ENCODE peak calls at places on chromosomes 6 and 20, in four cellular contexts. P is dorsolateral prefrontal cortex, R is ascending aorta, Q is lung. E is an unnamed sample. For H3K27me3, the result is how much of the 10 kb centered on the place peaks cover.

GRCh38 chr20:30816182-30816645 is 441.2 kb upstream of the DEFB115 start:
- DNase-seq in P (no peak), Q (no peak), R (no peak), E (no peak)

GRCh38 chr20:23625236-23625964 is 12.4 kb downstream of the CST3 start:
- DNase-seq in R (no peak), P (no peak), Q (no peak), E (no peak)

GRCh38 chr6:14123331-14124105 is 5.9 kb downstream of the CD83 start:
- DNase-seq in R (no peak), Q (no peak), P (no peak), E (no peak)

GRCh38 chr6:109874621-109875020 is 103.5 kb upstream of the GPR6 start:
- DNase-seq in R (no peak), Q (no peak), P (no peak), E (no peak)

GRCh38 chr6:136031982-136032381 is 180.5 kb downstream of the PDE7B start:
- DNase-seq in Q (no peak), P (no peak), R (no peak), E (peak)

GRCh38 chr6:100657678-100658330 is 193.1 kb upstream of the SIM1 start:
- DNase-seq in R (no peak), P (no peak), Q (no peak), E (no peak)

GRCh38 chr6:31945507-31946369 is at the start of gene CFB:
- DNase-seq in P (no peak), R (peak), Q (peak), E (peak)

GRCh38 chr20:1912646-1913045 is 17.4 kb downstream of the SIRPA start:
- DNase-seq in P (no peak), Q (no peak), R (no peak), E (no peak)

GRCh38 chr6:48101277-48101676 is 9.7 kb downstream of the PTCHD4 start:
- DNase-seq in P (no peak), R (no peak), Q (no peak), E (no peak)

GRCh38 chr6:168031411-168032382 is 34.2 kb downstream of the KIF25 start:
- DNase-seq in P (no peak), Q (no peak), R (no peak), E (no peak)

GRCh38 chr6:35267446-35267845 is 7.9 kb downstream of the ZNF76 start:
- DNase-seq in R (no peak), Q (no peak), P (no peak), E (no peak)

GRCh38 chr20:6277661-6278060 is 154.8 kb upstream of the FERMT1 start:
- DNase-seq in R (no peak), Q (no peak), P (no peak), E (no peak)

GRCh38 chr6:167350322-167350721 is 25.4 kb downstream of the TTLL2 start:
- DNase-seq in Q (no peak), R (no peak), P (no peak), E (no peak)

GRCh38 chr6:127918506-127919427 is 17.9 kb upstream of the THEMIS start:
- DNase-seq in P (no peak), R (no peak), Q (no peak), E (no peak)

GRCh38 chr6:93392797-93393196 is 26.6 kb downstream of the EPHA7 start:
- DNase-seq in P (no peak), Q (no peak), R (no peak), E (no peak)

GRCh38 chr6:93389192-93389591 is 30.2 kb downstream of the EPHA7 start:
- DNase-seq in P (no peak), Q (no peak), R (no peak), E (no peak)

GRCh38 chr6:93393554-93394074 is 25.7 kb downstream of the EPHA7 start:
- DNase-seq in Q (no peak), P (no peak), R (no peak), E (no peak)

GRCh38 chr6:93394471-93394870 is 24.9 kb downstream of the EPHA7 start:
- DNase-seq in R (no peak), Q (no peak), P (no peak), E (no peak)

DNA sequence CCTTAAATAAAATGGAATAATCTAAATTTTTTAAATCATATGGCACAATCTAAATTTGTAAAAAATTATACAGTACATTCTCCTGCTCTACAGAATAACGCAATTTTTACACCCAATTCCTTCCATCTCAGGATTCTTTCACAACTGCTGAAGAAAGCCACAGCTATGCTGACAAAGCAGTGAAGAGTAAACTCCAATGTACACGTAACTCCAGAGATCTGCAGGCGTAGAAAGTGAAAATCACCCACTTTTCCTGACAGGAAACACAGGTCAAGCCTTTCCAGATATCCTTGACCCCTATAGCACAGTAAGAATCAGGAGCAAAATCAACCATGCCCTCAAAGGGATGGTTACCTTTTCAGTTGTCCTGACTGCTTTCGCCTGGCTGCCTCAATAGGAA is 27.4 kb downstream of the EPHA7 start:
- DNase-seq in R (no peak), Q (no peak), P (no peak), E (no peak)
- H3K4me3 ChIP-seq in R (no peak), Q (no peak), P (no peak), E (no peak)

GRCh38 chr6:52141596-52141995 is 44.6 kb upstream of the IL17A start:
- DNase-seq in P (no peak), R (no peak), Q (no peak), E (no peak)
- H3K27ac ChIP-seq in P (no peak), R (no peak), Q (no peak), E (no peak)

GRCh38 chr20:51258582-51259175 is 235.8 kb upstream of the KCNG1 start:
- DNase-seq in P (no peak), R (no peak), Q (no peak), E (no peak)

GRCh38 chr20:51259455-51259854 is 236.5 kb upstream of the KCNG1 start:
- DNase-seq in Q (no peak), P (no peak), R (no peak), E (no peak)

GRCh38 chr20:51266353-51266752 is 243.4 kb upstream of the KCNG1 start:
- DNase-seq in R (no peak), Q (no peak), P (no peak), E (no peak)

GRCh38 chr20:51265366-51265765 is 242.5 kb upstream of the KCNG1 start:
- DNase-seq in Q (no peak), R (no peak), P (no peak), E (no peak)

GRCh38 chr20:51262240-51262639 is 239.3 kb upstream of the KCNG1 start:
- DNase-seq in P (no peak), R (no peak), Q (no peak), E (no peak)
- H3K27me3 ChIP-seq in P (under half), R (under half), Q (under half), E (under half)

GRCh38 chr6:5475779-5476178 is 214.5 kb downstream of the FARS2 start:
- DNase-seq in R (no peak), P (no peak), Q (no peak), E (no peak)

GRCh38 chr6:5471044-5471443 is 209.7 kb downstream of the FARS2 start:
- DNase-seq in R (peak), Q (peak), P (peak), E (no peak)

GRCh38 chr6:5471637-5472430 is 210.5 kb downstream of the FARS2 start:
- DNase-seq in R (no peak), Q (no peak), P (no peak), E (no peak)

GRCh38 chr6:5469101-5469846 is 208.0 kb downstream of the FARS2 start:
- DNase-seq in P (no peak), Q (no peak), R (no peak), E (no peak)

GRCh38 chr6:5472583-5472982 is 211.3 kb downstream of the FARS2 start:
- DNase-seq in R (no peak), P (no peak), Q (no peak), E (no peak)
- H3K4me3 ChIP-seq in R (no peak), P (no peak), Q (no peak), E (no peak)

GRCh38 chr20:44123251-44123650 is 63.7 kb downstream of the JPH2 start:
- DNase-seq in P (no peak), R (peak), Q (no peak), E (no peak)
- H3K27ac ChIP-seq in P (no peak), R (no peak), Q (no peak), E (peak)

E was measured in uterus.